ENCODE peak calls at places on chromosomes 13 and 19, in six cellular contexts. One of them, this sample, is unnamed.

GRCh38 chr19:55300821-55301458 is 17.1 kb downstream of the BRSK1 start:
- DNase-seq in stimulated activated CD8-positive, alpha-beta memory T cell treated with anti-CD3 and anti-CD28 coated beads, Interleukin-7, amount 100 ng/mL, for 24 hours: no peak
- DNase-seq in CD8-positive, alpha-beta memory T cell: no peak
- DNase-seq in fibroblast of mammary gland: no peak
- DNase-seq in vagina: no peak
- DNase-seq in HEK293T: no peak
- DNase-seq in this sample: no peak

GRCh38 chr13:75226092-75226491 is 255.9 kb downstream of the TBC1D4 start:
- DNase-seq in stimulated activated CD8-positive, alpha-beta memory T cell treated with anti-CD3 and anti-CD28 coated beads, Interleukin-7, amount 100 ng/mL, for 24 hours: no peak
- DNase-seq in CD8-positive, alpha-beta memory T cell: no peak
- DNase-seq in fibroblast of mammary gland: peak; percentile 18
- DNase-seq in vagina: no peak
- DNase-seq in HEK293T: no peak
- DNase-seq in this sample: no peak

GRCh38 chr13:112760931-112761330 is 71.1 kb downstream of the ATP11A start:
- DNase-seq in stimulated activated CD8-positive, alpha-beta memory T cell treated with anti-CD3 and anti-CD28 coated beads, Interleukin-7, amount 100 ng/mL, for 24 hours: no peak
- DNase-seq in CD8-positive, alpha-beta memory T cell: no peak
- DNase-seq in fibroblast of mammary gland: no peak
- DNase-seq in vagina: no peak
- DNase-seq in HEK293T: no peak
- DNase-seq in this sample: no peak

GRCh38 chr19:45960595-45961235 is 12.9 kb downstream of the NOVA2 start:
- DNase-seq in stimulated activated CD8-positive, alpha-beta memory T cell treated with anti-CD3 and anti-CD28 coated beads, Interleukin-7, amount 100 ng/mL, for 24 hours: no peak
- DNase-seq in CD8-positive, alpha-beta memory T cell: no peak
- DNase-seq in fibroblast of mammary gland: no peak
- DNase-seq in vagina: no peak
- DNase-seq in HEK293T: no peak
- DNase-seq in this sample: no peak

GRCh38 chr13:45133396-45134118 is 13.2 kb downstream of the GTF2F2 start:
- DNase-seq in stimulated activated CD8-positive, alpha-beta memory T cell treated with anti-CD3 and anti-CD28 coated beads, Interleukin-7, amount 100 ng/mL, for 24 hours: no peak
- DNase-seq in CD8-positive, alpha-beta memory T cell: no peak
- DNase-seq in fibroblast of mammary gland: peak; percentile 16
- DNase-seq in vagina: no peak
- DNase-seq in HEK293T: no peak
- DNase-seq in this sample: no peak

GRCh38 chr19:41023193-41023592 is 32.1 kb downstream of the CYP2B6 start:
- DNase-seq in stimulated activated CD8-positive, alpha-beta memory T cell treated with anti-CD3 and anti-CD28 coated beads, Interleukin-7, amount 100 ng/mL, for 24 hours: no peak
- DNase-seq in CD8-positive, alpha-beta memory T cell: no peak
- DNase-seq in fibroblast of mammary gland: no peak
- DNase-seq in vagina: peak; percentile 74
- DNase-seq in HEK293T: no peak
- DNase-seq in this sample: no peak

GRCh38 chr19:13055213-13056051 is 47.2 kb downstream of the LYL1 start:
- DNase-seq in stimulated activated CD8-positive, alpha-beta memory T cell treated with anti-CD3 and anti-CD28 coated beads, Interleukin-7, amount 100 ng/mL, for 24 hours: no peak
- DNase-seq in CD8-positive, alpha-beta memory T cell: no peak
- DNase-seq in fibroblast of mammary gland: peak; percentile 86
- DNase-seq in vagina: no peak
- DNase-seq in HEK293T: no peak
- DNase-seq in this sample: no peak

GRCh38 chr13:30616927-30617314 is 799 bp upstream of the USPL1 start:
- DNase-seq in stimulated activated CD8-positive, alpha-beta memory T cell treated with anti-CD3 and anti-CD28 coated beads, Interleukin-7, amount 100 ng/mL, for 24 hours: peak; percentile 14
- DNase-seq in CD8-positive, alpha-beta memory T cell: peak; percentile 72
- DNase-seq in fibroblast of mammary gland: peak; percentile 93
- DNase-seq in vagina: no peak
- DNase-seq in HEK293T: peak; percentile 51
- DNase-seq in this sample: peak; percentile 49

GRCh38 chr13:46896346-46897138 is at the start of gene HTR2A:
- DNase-seq in stimulated activated CD8-positive, alpha-beta memory T cell treated with anti-CD3 and anti-CD28 coated beads, Interleukin-7, amount 100 ng/mL, for 24 hours: no peak
- DNase-seq in CD8-positive, alpha-beta memory T cell: no peak
- DNase-seq in fibroblast of mammary gland: peak; percentile 48
- DNase-seq in vagina: no peak
- DNase-seq in HEK293T: no peak
- DNase-seq in this sample: no peak

GRCh38 chr13:34152409-34152808 is 334.5 kb downstream of the RFC3 start:
- DNase-seq in stimulated activated CD8-positive, alpha-beta memory T cell treated with anti-CD3 and anti-CD28 coated beads, Interleukin-7, amount 100 ng/mL, for 24 hours: no peak
- DNase-seq in CD8-positive, alpha-beta memory T cell: no peak
- DNase-seq in fibroblast of mammary gland: no peak
- DNase-seq in vagina: no peak
- DNase-seq in HEK293T: no peak
- DNase-seq in this sample: no peak

GRCh38 chr13:38348890-38349289 is 761 bp upstream of the UFM1 start:
- DNase-seq in stimulated activated CD8-positive, alpha-beta memory T cell treated with anti-CD3 and anti-CD28 coated beads, Interleukin-7, amount 100 ng/mL, for 24 hours: no peak
- DNase-seq in CD8-positive, alpha-beta memory T cell: peak; percentile 47
- DNase-seq in fibroblast of mammary gland: peak; percentile 64
- DNase-seq in vagina: no peak
- DNase-seq in HEK293T: peak; percentile 6
- DNase-seq in this sample: no peak

GRCh38 chr19:2887391-2887914 is 13.3 kb upstream of the ZNF57 start:
- DNase-seq in stimulated activated CD8-positive, alpha-beta memory T cell treated with anti-CD3 and anti-CD28 coated beads, Interleukin-7, amount 100 ng/mL, for 24 hours: no peak
- DNase-seq in CD8-positive, alpha-beta memory T cell: no peak
- DNase-seq in fibroblast of mammary gland: peak; percentile 77
- DNase-seq in vagina: no peak
- DNase-seq in HEK293T: peak; percentile 45
- DNase-seq in this sample: no peak

GRCh38 chr13:51041126-51041525 is 69.9 kb downstream of the C13orf42 start:
- DNase-seq in stimulated activated CD8-positive, alpha-beta memory T cell treated with anti-CD3 and anti-CD28 coated beads, Interleukin-7, amount 100 ng/mL, for 24 hours: no peak
- DNase-seq in CD8-positive, alpha-beta memory T cell: no peak
- DNase-seq in fibroblast of mammary gland: no peak
- DNase-seq in vagina: no peak
- DNase-seq in HEK293T: no peak
- DNase-seq in this sample: no peak

GRCh38 chr19:50556236-50557008 is 11.8 kb downstream of the LRRC4B start:
- DNase-seq in stimulated activated CD8-positive, alpha-beta memory T cell treated with anti-CD3 and anti-CD28 coated beads, Interleukin-7, amount 100 ng/mL, for 24 hours: peak; percentile 64
- DNase-seq in CD8-positive, alpha-beta memory T cell: peak; percentile 70
- DNase-seq in fibroblast of mammary gland: peak; percentile 51
- DNase-seq in vagina: no peak
- DNase-seq in HEK293T: peak; percentile 92
- DNase-seq in this sample: peak; percentile 93

GRCh38 chr13:69595181-69595580 is 512.4 kb upstream of the ATXN8OS start:
- DNase-seq in stimulated activated CD8-positive, alpha-beta memory T cell treated with anti-CD3 and anti-CD28 coated beads, Interleukin-7, amount 100 ng/mL, for 24 hours: no peak
- DNase-seq in CD8-positive, alpha-beta memory T cell: no peak
- DNase-seq in fibroblast of mammary gland: no peak
- DNase-seq in vagina: no peak
- DNase-seq in HEK293T: no peak
- DNase-seq in this sample: no peak

GRCh38 chr13:20340136-20340758 is 108.1 kb upstream of the GJB6 start:
- DNase-seq in stimulated activated CD8-positive, alpha-beta memory T cell treated with anti-CD3 and anti-CD28 coated beads, Interleukin-7, amount 100 ng/mL, for 24 hours: no peak
- DNase-seq in CD8-positive, alpha-beta memory T cell: no peak
- DNase-seq in fibroblast of mammary gland: no peak
- DNase-seq in vagina: no peak
- DNase-seq in HEK293T: no peak
- DNase-seq in this sample: no peak

GRCh38 chr13:43054803-43055802 is 31.7 kb downstream of the DNAJC15 start:
- DNase-seq in stimulated activated CD8-positive, alpha-beta memory T cell treated with anti-CD3 and anti-CD28 coated beads, Interleukin-7, amount 100 ng/mL, for 24 hours: no peak
- DNase-seq in CD8-positive, alpha-beta memory T cell: no peak
- DNase-seq in fibroblast of mammary gland: peak; percentile 73
- DNase-seq in vagina: no peak
- DNase-seq in HEK293T: peak; percentile 45
- DNase-seq in this sample: peak; percentile 17

GRCh38 chr13:48908381-48909087 is 67.2 kb upstream of the FNDC3A start:
- DNase-seq in stimulated activated CD8-positive, alpha-beta memory T cell treated with anti-CD3 and anti-CD28 coated beads, Interleukin-7, amount 100 ng/mL, for 24 hours: no peak
- DNase-seq in CD8-positive, alpha-beta memory T cell: no peak
- DNase-seq in fibroblast of mammary gland: peak; percentile 84
- DNase-seq in vagina: no peak
- DNase-seq in HEK293T: no peak
- DNase-seq in this sample: no peak

GRCh38 chr19:42281175-42282035 is 12.4 kb downstream of the CIC start:
- DNase-seq in stimulated activated CD8-positive, alpha-beta memory T cell treated with anti-CD3 and anti-CD28 coated beads, Interleukin-7, amount 100 ng/mL, for 24 hours: no peak
- DNase-seq in CD8-positive, alpha-beta memory T cell: no peak
- DNase-seq in fibroblast of mammary gland: peak; percentile 38
- DNase-seq in vagina: no peak
- DNase-seq in HEK293T: no peak
- DNase-seq in this sample: no peak

GRCh38 chr19:28009696-28010095 is 1203.3 kb downstream of the UQCRFS1 start:
- DNase-seq in stimulated activated CD8-positive, alpha-beta memory T cell treated with anti-CD3 and anti-CD28 coated beads, Interleukin-7, amount 100 ng/mL, for 24 hours: no peak
- DNase-seq in CD8-positive, alpha-beta memory T cell: no peak
- DNase-seq in fibroblast of mammary gland: no peak
- DNase-seq in vagina: peak; percentile 9
- DNase-seq in HEK293T: no peak
- DNase-seq in this sample: no peak

GRCh38 chr19:28420731-28421550 is 792.0 kb downstream of the UQCRFS1 start:
- DNase-seq in stimulated activated CD8-positive, alpha-beta memory T cell treated with anti-CD3 and anti-CD28 coated beads, Interleukin-7, amount 100 ng/mL, for 24 hours: no peak
- DNase-seq in CD8-positive, alpha-beta memory T cell: no peak
- DNase-seq in fibroblast of mammary gland: peak; percentile 12
- DNase-seq in vagina: no peak
- DNase-seq in HEK293T: no peak
- DNase-seq in this sample: no peak

GRCh38 chr13:76820759-76821158 is 65.4 kb downstream of the KCTD12 start:
- DNase-seq in stimulated activated CD8-positive, alpha-beta memory T cell treated with anti-CD3 and anti-CD28 coated beads, Interleukin-7, amount 100 ng/mL, for 24 hours: no peak
- DNase-seq in CD8-positive, alpha-beta memory T cell: no peak
- DNase-seq in fibroblast of mammary gland: peak; percentile 71
- DNase-seq in vagina: no peak
- DNase-seq in HEK293T: no peak
- DNase-seq in this sample: no peak

GRCh38 chr13:34993470-34993869 is 51.4 kb downstream of the NBEA start:
- DNase-seq in stimulated activated CD8-positive, alpha-beta memory T cell treated with anti-CD3 and anti-CD28 coated beads, Interleukin-7, amount 100 ng/mL, for 24 hours: no peak
- DNase-seq in CD8-positive, alpha-beta memory T cell: no peak
- DNase-seq in fibroblast of mammary gland: peak; percentile 19
- DNase-seq in vagina: no peak
- DNase-seq in HEK293T: no peak
- DNase-seq in this sample: no peak

GRCh38 chr19:4722671-4723464 is 774 bp downstream of the DPP9 start:
- DNase-seq in stimulated activated CD8-positive, alpha-beta memory T cell treated with anti-CD3 and anti-CD28 coated beads, Interleukin-7, amount 100 ng/mL, for 24 hours: no peak
- DNase-seq in CD8-positive, alpha-beta memory T cell: no peak
- DNase-seq in fibroblast of mammary gland: peak; percentile 66
- DNase-seq in vagina: no peak
- DNase-seq in HEK293T: no peak
- DNase-seq in this sample: no peak

GRCh38 chr13:110261166-110262081 is 45.5 kb downstream of the COL4A1 start:
- DNase-seq in stimulated activated CD8-positive, alpha-beta memory T cell treated with anti-CD3 and anti-CD28 coated beads, Interleukin-7, amount 100 ng/mL, for 24 hours: no peak
- DNase-seq in CD8-positive, alpha-beta memory T cell: no peak
- DNase-seq in fibroblast of mammary gland: no peak
- DNase-seq in vagina: no peak
- DNase-seq in HEK293T: no peak
- DNase-seq in this sample: no peak

GRCh38 chr19:13121551-13122274 is 3.6 kb downstream of the NACC1 start:
- DNase-seq in stimulated activated CD8-positive, alpha-beta memory T cell treated with anti-CD3 and anti-CD28 coated beads, Interleukin-7, amount 100 ng/mL, for 24 hours: no peak
- DNase-seq in CD8-positive, alpha-beta memory T cell: no peak
- DNase-seq in fibroblast of mammary gland: no peak
- DNase-seq in vagina: no peak
- DNase-seq in HEK293T: no peak
- DNase-seq in this sample: no peak

GRCh38 chr19:46442808-46443450 is 14.2 kb upstream of the PNMA8C start:
- DNase-seq in stimulated activated CD8-positive, alpha-beta memory T cell treated with anti-CD3 and anti-CD28 coated beads, Interleukin-7, amount 100 ng/mL, for 24 hours: no peak
- DNase-seq in CD8-positive, alpha-beta memory T cell: no peak
- DNase-seq in fibroblast of mammary gland: peak; percentile 78
- DNase-seq in vagina: no peak
- DNase-seq in HEK293T: no peak
- DNase-seq in this sample: no peak

GRCh38 chr13:102642475-102642874 is 45.7 kb downstream of the TPP2 start:
- DNase-seq in stimulated activated CD8-positive, alpha-beta memory T cell treated with anti-CD3 and anti-CD28 coated beads, Interleukin-7, amount 100 ng/mL, for 24 hours: no peak
- DNase-seq in CD8-positive, alpha-beta memory T cell: no peak
- DNase-seq in fibroblast of mammary gland: peak; percentile 21
- DNase-seq in vagina: no peak
- DNase-seq in HEK293T: no peak
- DNase-seq in this sample: no peak

GRCh38 chr13:22110368-22110767 is 439.5 kb downstream of the FGF9 start:
- DNase-seq in stimulated activated CD8-positive, alpha-beta memory T cell treated with anti-CD3 and anti-CD28 coated beads, Interleukin-7, amount 100 ng/mL, for 24 hours: no peak
- DNase-seq in CD8-positive, alpha-beta memory T cell: no peak
- DNase-seq in fibroblast of mammary gland: no peak
- DNase-seq in vagina: no peak
- DNase-seq in HEK293T: no peak
- DNase-seq in this sample: no peak

GRCh38 chr19:8510589-8511115 is 3.3 kb downstream of the ZNF414 start:
- DNase-seq in stimulated activated CD8-positive, alpha-beta memory T cell treated with anti-CD3 and anti-CD28 coated beads, Interleukin-7, amount 100 ng/mL, for 24 hours: no peak
- DNase-seq in CD8-positive, alpha-beta memory T cell: no peak
- DNase-seq in fibroblast of mammary gland: no peak
- DNase-seq in vagina: no peak
- DNase-seq in HEK293T: no peak
- DNase-seq in this sample: no peak

GRCh38 chr19:43738780-43739211 is 16.0 kb downstream of the SMG9 start:
- DNase-seq in stimulated activated CD8-positive, alpha-beta memory T cell treated with anti-CD3 and anti-CD28 coated beads, Interleukin-7, amount 100 ng/mL, for 24 hours: no peak
- DNase-seq in CD8-positive, alpha-beta memory T cell: peak; percentile 50
- DNase-seq in fibroblast of mammary gland: no peak
- DNase-seq in vagina: no peak
- DNase-seq in HEK293T: no peak
- DNase-seq in this sample: no peak

This sample was measured in progenitor cell of endocrine pancreas.